ENCODE peak calls at places on chromosomes 2 and 18, in nine cellular contexts. Z is tibial artery, R is GM23248, B is HCT116, C is AG04449, Y is left ventricle myocardium inferior, M is endothelial cell of umbilical vein, D is BJ, F is OCI-LY7. L is an unnamed sample.

GRCh38 chr2:190829642-190830041 is 51.0 kb upstream of the GLS start:
- DNase-seq in M (no peak), Z (no peak), B (no peak), R (no peak), F (no peak), Y (no peak), D (no peak), C (no peak), L (no peak)

GRCh38 chr18:68840554-68841263 is 42.8 kb downstream of the CCDC102B start:
- DNase-seq in Y (no peak), M (peak), B (peak), Z (no peak), C (peak), D (peak), R (peak), F (no peak), L (peak)

GRCh38 chr2:110837421-110838409 is 105.3 kb downstream of the ACOXL start:
- DNase-seq in Y (no peak), C (no peak), D (no peak), M (no peak), F (no peak), Z (no peak), B (no peak), R (no peak), L (no peak)

GRCh38 chr2:112121682-112122254 is 16.4 kb upstream of the FBLN7 start:
- DNase-seq in M (peak), D (no peak), C (no peak), F (peak), B (peak), Z (no peak), R (peak), Y (no peak), L (peak)

GRCh38 chr2:201698588-201699226 is at the start of gene MPP4:
- DNase-seq in F (no peak), B (no peak), C (no peak), R (peak), D (peak), Y (no peak), Z (no peak), M (peak), L (peak)

GRCh38 chr18:49178736-49179135 is 228.0 kb upstream of the SMAD7 start:
- DNase-seq in Z (no peak), Y (no peak), B (peak), R (peak), C (no peak), F (peak), M (peak), D (no peak), L (peak)

GRCh38 chr18:26654173-26655009 is 106.0 kb upstream of the KCTD1 start:
- DNase-seq in R (no peak), M (peak), F (no peak), Y (no peak), D (no peak), C (no peak), B (no peak), Z (no peak), L (no peak)

GRCh38 chr2:64943387-64944150 is 45.6 kb upstream of the SLC1A4 start:
- DNase-seq in F (no peak), M (no peak), C (no peak), D (no peak), R (peak), Z (peak), Y (peak), B (no peak), L (peak)

GRCh38 chr2:128549646-128550260 is 231.1 kb upstream of the HS6ST1 start:
- DNase-seq in Z (no peak), M (no peak), C (no peak), R (no peak), B (no peak), F (no peak), D (no peak), Y (no peak), L (no peak)

GRCh38 chr2:101986386-101986785 is 5.4 kb upstream of the IL1R2 start:
- DNase-seq in Y (no peak), F (no peak), D (no peak), R (no peak), B (no peak), Z (no peak), C (no peak), M (no peak), L (no peak)

GRCh38 chr18:36153203-36153602 is 23.5 kb downstream of the ELP2 start:
- DNase-seq in R (peak), B (no peak), F (no peak), D (peak), Y (no peak), M (no peak), C (peak), Z (no peak), L (peak)

DNA sequence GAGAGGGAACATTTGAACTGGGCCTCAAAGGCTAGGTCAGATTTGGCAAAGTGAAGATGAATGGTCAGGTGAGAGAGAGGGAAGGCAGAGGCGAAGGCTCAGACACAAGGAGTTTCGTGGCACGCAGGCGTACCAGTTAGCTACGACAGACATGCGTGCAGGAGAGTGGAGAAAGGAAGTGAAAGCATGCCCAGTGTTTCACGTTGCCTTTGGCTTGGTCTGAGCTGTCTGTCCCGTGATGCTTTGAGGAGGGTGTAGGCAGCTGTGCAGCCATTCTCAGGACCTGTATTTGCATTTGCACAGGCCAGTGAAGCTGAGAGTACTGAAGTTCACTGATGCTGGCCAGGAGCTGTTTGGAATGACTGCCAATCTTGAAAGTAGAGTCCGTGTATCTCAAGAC is 69.5 kb downstream of the HNRNPLL start:
- DNase-seq in Y (no peak), M (no peak), Z (no peak), C (no peak), F (peak), D (no peak), B (no peak), R (no peak), L (no peak)
- H3K4me3 ChIP-seq in Y (no peak), M (no peak), Z (no peak), C (no peak), F (peak), D (no peak), B (no peak), R (no peak), L (no peak)

GRCh38 chr2:120785228-120785966 is 49.7 kb downstream of the GLI2 start:
- DNase-seq in B (no peak), Z (no peak), D (no peak), R (no peak), Y (no peak), F (no peak), M (no peak), C (no peak), L (no peak)
- H3K4me3 ChIP-seq in B (no peak), Z (no peak), D (no peak), R (no peak), Y (no peak), F (no peak), M (no peak), C (no peak), L (no peak)

DNA sequence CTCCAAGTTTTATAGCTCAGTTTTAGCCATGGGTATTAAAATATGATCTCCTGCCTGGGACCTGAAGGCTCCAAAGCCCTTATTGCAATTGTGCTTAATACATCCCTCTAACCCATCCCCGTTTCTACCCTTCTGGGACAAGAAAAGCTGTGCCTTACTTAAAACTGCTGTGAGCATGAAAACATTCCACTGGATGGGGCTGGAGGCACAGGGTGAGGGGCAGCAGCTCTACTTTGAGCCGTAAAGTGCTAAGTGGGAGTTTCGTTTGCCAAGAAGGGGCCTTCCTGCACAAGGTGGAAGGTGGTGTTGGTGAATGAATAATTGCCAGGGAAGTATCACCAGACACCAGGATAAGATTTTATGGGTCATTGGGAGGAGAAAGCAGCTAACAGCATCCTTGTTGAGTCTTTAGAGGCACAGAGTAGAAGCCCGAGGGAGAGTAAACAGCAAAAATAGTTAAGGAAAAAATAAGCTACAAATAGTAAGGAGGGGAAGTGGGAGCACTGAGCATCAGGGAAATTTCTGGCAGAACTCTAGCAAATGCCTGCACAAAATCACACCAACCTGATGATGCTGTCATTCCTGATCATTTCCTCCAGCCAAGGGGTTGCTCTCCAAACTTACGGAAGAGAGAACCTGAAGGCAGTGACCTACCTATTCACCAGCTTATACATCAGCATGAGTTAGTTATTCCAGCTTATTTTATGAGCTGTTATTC is 218.4 kb downstream of the MREG start:
- DNase-seq in D (no peak), F (peak), R (no peak), Z (no peak), M (peak), B (no peak), C (no peak), Y (no peak), L (no peak)
- H3K4me3 ChIP-seq in D (no peak), F (no peak), R (no peak), Z (no peak), M (no peak), B (no peak), C (no peak), Y (no peak), L (no peak)

DNA sequence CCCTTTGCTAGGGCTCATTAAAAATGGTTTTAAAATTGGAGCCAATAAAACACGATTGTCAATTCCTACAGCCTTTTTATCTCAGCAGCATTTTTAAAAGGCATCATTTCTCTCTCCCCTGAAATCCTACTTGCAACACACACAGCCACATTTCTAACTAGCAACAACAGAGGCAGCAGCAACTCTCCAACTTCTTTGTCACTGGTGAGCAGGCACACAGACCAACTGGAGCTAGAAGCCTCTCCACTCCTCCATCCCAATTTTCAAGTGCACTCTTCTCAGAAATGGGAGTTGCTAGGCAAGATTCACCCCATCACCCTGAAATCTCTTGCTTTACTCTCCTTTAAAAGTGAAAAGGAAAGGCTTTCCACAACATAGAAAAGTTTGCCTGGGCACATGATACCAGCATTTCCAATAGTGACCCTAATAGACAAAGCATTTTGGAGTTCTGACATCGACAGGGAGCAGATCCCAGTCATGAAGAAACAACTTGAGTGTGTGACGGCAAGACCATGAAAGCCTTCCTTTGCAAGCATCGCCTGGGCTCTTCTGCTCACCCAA is 4.1 kb downstream of the KLHL14 start:
- DNase-seq in F (no peak), R (no peak), B (no peak), M (no peak), C (no peak), Y (no peak), D (no peak), Z (no peak), L (no peak)
- H3K4me3 ChIP-seq in F (peak), R (no peak), B (no peak), M (no peak), C (no peak), Y (no peak), D (no peak), Z (no peak), L (no peak)

DNA sequence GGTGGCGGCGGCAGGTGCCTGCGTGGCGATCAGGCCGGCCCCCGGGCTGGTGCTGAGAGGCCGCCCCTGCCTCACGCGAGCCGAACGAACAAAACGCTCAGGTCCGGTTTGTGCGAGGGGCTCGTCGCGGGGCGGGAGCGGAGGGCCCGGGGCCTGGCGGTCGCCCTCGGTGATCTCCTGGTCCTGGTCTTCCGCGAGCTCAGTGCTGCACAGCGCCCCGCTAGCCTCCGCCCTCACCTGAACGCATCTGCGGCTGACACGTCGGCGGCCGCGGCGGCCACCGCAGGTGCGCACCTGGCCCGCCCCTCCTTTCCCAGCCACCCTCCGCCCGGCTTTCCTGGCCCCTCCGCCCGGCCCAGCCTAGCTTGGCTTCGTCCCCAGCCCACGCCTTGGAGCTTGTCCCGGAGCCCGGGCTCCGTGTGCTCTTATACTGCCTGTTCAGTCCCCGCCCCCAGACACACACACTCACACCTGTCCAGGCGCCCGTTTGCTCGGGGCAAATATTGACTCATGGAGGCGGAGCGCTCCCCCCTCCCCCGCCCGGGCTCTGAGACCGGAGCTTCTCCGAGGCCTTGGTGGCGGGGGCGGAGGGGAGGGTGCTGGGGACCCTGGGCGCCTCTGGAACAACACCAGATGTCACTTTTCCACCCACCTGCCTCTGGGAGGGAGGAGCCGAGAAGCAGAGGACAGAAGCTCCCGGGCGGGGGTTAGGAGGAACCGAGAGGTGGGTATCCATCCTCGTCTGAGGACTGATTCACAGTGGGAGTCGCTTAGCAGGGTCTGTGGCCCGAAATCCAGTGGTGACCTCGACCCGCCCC is 8.6 kb upstream of the CRYBA2 start:
- DNase-seq in F (no peak), B (peak), Z (no peak), M (no peak), D (no peak), Y (no peak), C (no peak), R (no peak), L (no peak)
- H3K4me3 ChIP-seq in F (no peak), B (peak), Z (no peak), M (no peak), D (no peak), Y (peak), C (no peak), R (no peak), L (no peak)

DNA sequence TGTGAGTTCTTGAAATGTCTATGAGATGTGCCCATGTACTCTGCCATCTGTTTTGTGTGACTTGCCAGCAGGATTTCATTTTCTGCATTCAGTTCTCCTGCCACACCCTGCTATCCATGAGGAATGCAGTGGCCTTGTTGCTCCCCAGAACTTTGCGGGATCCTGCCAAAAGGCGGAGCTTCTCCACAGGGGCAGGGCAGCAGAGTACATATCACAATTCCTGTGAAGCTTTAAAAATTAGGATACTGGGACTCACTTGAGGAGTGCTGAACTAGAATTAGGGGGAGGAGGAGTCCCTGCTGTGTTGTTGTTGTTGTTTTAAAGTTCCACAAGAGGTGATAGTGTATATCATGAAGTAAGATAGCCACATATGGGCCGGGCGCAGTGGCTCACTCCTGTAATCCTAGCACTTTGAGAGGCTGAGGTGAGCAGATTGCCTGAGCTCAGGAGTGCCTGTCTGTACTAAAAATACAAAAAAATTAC is 76.4 kb downstream of the TANC1 start:
- DNase-seq in B (no peak), Z (no peak), M (no peak), F (no peak), Y (no peak), D (no peak), C (no peak), R (peak), L (peak)
- H3K4me3 ChIP-seq in B (no peak), Z (no peak), M (no peak), F (no peak), Y (no peak), D (no peak), C (no peak), R (no peak), L (no peak)